ENCODE peak calls at places on chromosomes 16 and 17, in nine cellular contexts. M is gastrocnemius medialis; O is activated T-helper 1 cell treated with anti-CD3 and anti-CD28 coated beads, Interleukin-2, amount 50 U/mL, for 16 hours; R is ELF-1; E is stimulated activated CD4-positive, alpha-beta T cell treated with anti-CD3 and anti-CD28 coated beads, TNF-alpha, amount 100 ng/mL, for 4 hours; V is EL; S is NCI-H2029 treated with DMSO at 0.1 percent for 48 hours; B is KG1; Z is stimulated activated CD8-positive, alpha-beta memory T cell treated with anti-CD3 and anti-CD28 coated beads, Interleukin-4, amount 100 ng/mL, for 1 hour. T is an unnamed sample.

GRCh38 chr16:1812732-1813163 is 13.9 kb downstream of the HAGH start:
- DNase-seq in E (peak), Z (no peak), O (no peak), V (peak), M (no peak), S (no peak), B (no peak), R (peak), T (no peak)

GRCh38 chr16:89670496-89671431 is 13.1 kb downstream of the SPATA33 start:
- DNase-seq in R (no peak), V (peak), E (no peak), S (no peak), B (no peak), Z (no peak), O (no peak), M (no peak), T (no peak)

GRCh38 chr16:86037999-86038922 is 139.3 kb downstream of the IRF8 start:
- DNase-seq in V (no peak), O (no peak), S (no peak), E (no peak), Z (no peak), B (no peak), R (no peak), M (no peak), T (no peak)

GRCh38 chr17:68612923-68613292 is 11.7 kb upstream of the FAM20A start:
- DNase-seq in M (no peak), S (no peak), R (no peak), B (no peak), E (no peak), O (no peak), V (no peak), Z (no peak), T (no peak)

GRCh38 chr16:68319185-68319908 is 8.5 kb downstream of the PRMT7 start:
- DNase-seq in B (no peak), V (no peak), M (no peak), R (peak), E (no peak), O (peak), Z (no peak), S (no peak), T (no peak)

GRCh38 chr17:40301315-40301714 is 7.7 kb upstream of the RARA start:
- DNase-seq in S (no peak), E (no peak), M (no peak), Z (no peak), R (no peak), B (no peak), V (no peak), O (no peak), T (peak)

GRCh38 chr17:11948791-11949190 is 48.5 kb downstream of the ZNF18 start:
- DNase-seq in O (no peak), V (peak), R (no peak), M (no peak), S (no peak), B (no peak), Z (no peak), E (no peak), T (no peak)

GRCh38 chr17:82648761-82649474 is 674 bp upstream of the WDR45B start:
- DNase-seq in S (no peak), M (peak), E (peak), O (peak), V (peak), R (peak), Z (peak), B (no peak), T (peak)

GRCh38 chr17:79303641-79304205 is 229.1 kb downstream of the ENGASE start:
- DNase-seq in E (no peak), Z (no peak), S (no peak), O (no peak), B (no peak), V (no peak), M (no peak), R (no peak), T (no peak)

GRCh38 chr16:75029854-75030253 is 31.0 kb downstream of the ZNRF1 start:
- DNase-seq in E (no peak), Z (no peak), M (no peak), O (no peak), S (no peak), B (no peak), V (peak), R (no peak), T (no peak)

GRCh38 chr17:5912927-5913565 is 157.1 kb upstream of the WSCD1 start:
- DNase-seq in S (no peak), Z (no peak), M (no peak), R (peak), B (no peak), O (no peak), V (no peak), E (no peak), T (no peak)

GRCh38 chr17:66904760-66905637 is 59.5 kb upstream of the CACNG4 start:
- DNase-seq in M (no peak), O (no peak), Z (no peak), S (peak), V (peak), R (no peak), B (no peak), E (no peak), T (no peak)

GRCh38 chr16:3158014-3158497 is 23.2 kb downstream of the ZNF213 start:
- DNase-seq in V (peak), R (peak), Z (no peak), S (no peak), E (no peak), M (no peak), O (no peak), B (no peak), T (no peak)

T was measured in lower leg skin.